ENCODE peak calls at places on chromosome 17, in five cellular contexts. U is GM12865; W is NCI-H524 treated with DMSO at 0.1 percent for 48 hours; L is D341Med; Q is activated T-helper 2 cell treated with anti-CD3 and anti-CD28 coated beads, Interferon-gamma antibody, Interleukin-2, Interleukin-4, amounts not matched to agents 10 μg/mL and 5 μg/mL and 100 μg/mL, durations not matched to agents 14 hours and 24 hours and 36 hours. K is an unnamed sample.

GRCh38 chr17:61366715-61367413 is 32.8 kb upstream of the TBX2 start:
- DNase-seq in L (no peak), W (peak; percentile 80), U (no peak), Q (no peak), K (no peak)

GRCh38 chr17:48385303-48385702 is 44.7 kb downstream of the SKAP1 start:
- DNase-seq in W (no peak), U (no peak), Q (no peak), L (no peak), K (no peak)

GRCh38 chr17:40352779-40353394 is 11.7 kb downstream of the GJD3 start:
- DNase-seq in W (no peak), L (no peak), Q (no peak), U (no peak), K (no peak)

GRCh38 chr17:46212634-46213435 is 19.6 kb upstream of the KANSL1 start:
- DNase-seq in Q (peak; percentile 40), W (peak; percentile 14), U (peak; percentile 83), L (peak; percentile 82), K (peak; percentile 69)

GRCh38 chr17:79997004-79997673 is 38.5 kb downstream of the TBC1D16 start:
- DNase-seq in L (no peak), U (peak; percentile 65), W (no peak), Q (peak; percentile 75), K (peak; percentile 79)

GRCh38 chr17:75271955-75272847 is 1.2 kb upstream of the MIF4GD start:
- DNase-seq in L (peak; percentile 55), Q (no peak), U (peak; percentile 47), W (peak; percentile 57), K (no peak)

GRCh38 chr17:30908717-30909420 is 2.8 kb upstream of the TEFM start:
- DNase-seq in Q (no peak), W (no peak), L (no peak), U (no peak), K (no peak)

GRCh38 chr17:13346081-13346533 is 255.6 kb downstream of the HS3ST3A1 start:
- DNase-seq in U (no peak), W (no peak), L (no peak), Q (no peak), K (no peak)